ENCODE peak calls at places on chromosomes 6 and 20, in six cellular contexts. One of them, this sample, is unnamed.
A peak's percentile ranks its signal among the peaks of the same experiment; 100 is the strongest.

GRCh38 chr20:9514461-9515210 is at the start of gene LAMP5:
- DNase-seq in GM12878: no peak
- DNase-seq in HepG2: no peak
- DNase-seq in spleen: no peak
- DNase-seq in HCT116: no peak
- DNase-seq in suprapubic skin: no peak
- DNase-seq in this sample: no peak

GRCh38 chr20:50848846-50849673 is 54.2 kb downstream of the BCAS4 start:
- DNase-seq in HepG2: no peak
- DNase-seq in HCT116: no peak
- DNase-seq in suprapubic skin: no peak
- DNase-seq in spleen: no peak
- DNase-seq in GM12878: no peak
- DNase-seq in this sample: no peak

GRCh38 chr6:102853249-102853955 is 1459.9 kb downstream of the GRIK2 start:
- DNase-seq in GM12878: no peak
- DNase-seq in HCT116: no peak
- DNase-seq in HepG2: no peak
- DNase-seq in suprapubic skin: no peak
- DNase-seq in spleen: no peak
- DNase-seq in this sample: no peak

GRCh38 chr20:30921286-30922071 is 336.0 kb upstream of the DEFB115 start:
- DNase-seq in GM12878: no peak
- DNase-seq in suprapubic skin: no peak
- DNase-seq in HCT116: no peak
- DNase-seq in spleen: peak; percentile 49
- DNase-seq in HepG2: no peak
- DNase-seq in this sample: no peak

GRCh38 chr6:151413372-151414145 is 22.2 kb upstream of the ZBTB2 start:
- DNase-seq in GM12878: no peak
- DNase-seq in suprapubic skin: no peak
- DNase-seq in HCT116: no peak
- DNase-seq in spleen: no peak
- DNase-seq in HepG2: no peak
- DNase-seq in this sample: no peak

GRCh38 chr6:37602360-37602759 is 95.3 kb downstream of the MDGA1 start:
- DNase-seq in suprapubic skin: no peak
- DNase-seq in spleen: no peak
- DNase-seq in HepG2: no peak
- DNase-seq in GM12878: no peak
- DNase-seq in HCT116: no peak
- DNase-seq in this sample: no peak

GRCh38 chr6:95093154-95093553 is 484.2 kb upstream of the MANEA start:
- DNase-seq in suprapubic skin: no peak
- DNase-seq in HCT116: no peak
- DNase-seq in HepG2: no peak
- DNase-seq in GM12878: no peak
- DNase-seq in spleen: no peak
- DNase-seq in this sample: no peak

GRCh38 chr6:116556814-116557403 is 3.4 kb downstream of the CALHM4 start:
- DNase-seq in suprapubic skin: no peak
- DNase-seq in spleen: no peak
- DNase-seq in GM12878: no peak
- DNase-seq in HepG2: no peak
- DNase-seq in HCT116: no peak
- DNase-seq in this sample: no peak

GRCh38 chr6:109767961-109768360 is 76.9 kb downstream of the FIG4 start:
- DNase-seq in spleen: no peak
- DNase-seq in HepG2: no peak
- DNase-seq in GM12878: no peak
- DNase-seq in suprapubic skin: no peak
- DNase-seq in HCT116: no peak
- DNase-seq in this sample: no peak

GRCh38 chr6:125019873-125020272 is 57.6 kb downstream of the RNF217 start:
- DNase-seq in suprapubic skin: no peak
- DNase-seq in HepG2: no peak
- DNase-seq in GM12878: no peak
- DNase-seq in HCT116: no peak
- DNase-seq in spleen: no peak
- DNase-seq in this sample: no peak

GRCh38 chr6:20092071-20092566 is 120.2 kb downstream of the MBOAT1 start:
- DNase-seq in HCT116: peak; percentile 57
- DNase-seq in GM12878: peak; percentile 17
- DNase-seq in suprapubic skin: no peak
- DNase-seq in spleen: no peak
- DNase-seq in HepG2: peak; percentile 57
- DNase-seq in this sample: no peak

GRCh38 chr6:5099537-5099936 is 14.4 kb downstream of the PPP1R3G start:
- DNase-seq in suprapubic skin: peak; percentile 11
- DNase-seq in spleen: no peak
- DNase-seq in GM12878: no peak
- DNase-seq in HepG2: no peak
- DNase-seq in HCT116: peak; percentile 43
- DNase-seq in this sample: no peak

GRCh38 chr6:139265512-139266190 is 26.1 kb downstream of the TXLNB start:
- DNase-seq in HCT116: no peak
- DNase-seq in GM12878: no peak
- DNase-seq in spleen: no peak
- DNase-seq in suprapubic skin: no peak
- DNase-seq in HepG2: no peak
- DNase-seq in this sample: no peak

GRCh38 chr6:139271056-139271455 is 20.7 kb downstream of the TXLNB start:
- DNase-seq in HCT116: no peak
- DNase-seq in suprapubic skin: no peak
- DNase-seq in HepG2: no peak
- DNase-seq in GM12878: no peak
- DNase-seq in spleen: peak; percentile 82
- DNase-seq in this sample: no peak

GRCh38 chr6:139270249-139270648 is 21.5 kb downstream of the TXLNB start:
- DNase-seq in HepG2: no peak
- DNase-seq in HCT116: no peak
- DNase-seq in spleen: no peak
- DNase-seq in GM12878: no peak
- DNase-seq in suprapubic skin: no peak
- DNase-seq in this sample: no peak
- H3K27ac ChIP-seq in HepG2: no peak overlapping the region
- H3K27ac ChIP-seq in HCT116: no peak overlapping the region
- H3K27ac ChIP-seq in spleen: peak overlapping the region; percentile 66
- H3K27ac ChIP-seq in GM12878: peak overlapping the region; percentile 14
- H3K27ac ChIP-seq in suprapubic skin: no peak overlapping the region
- H3K27ac ChIP-seq in this sample: no peak overlapping the region

DNA sequence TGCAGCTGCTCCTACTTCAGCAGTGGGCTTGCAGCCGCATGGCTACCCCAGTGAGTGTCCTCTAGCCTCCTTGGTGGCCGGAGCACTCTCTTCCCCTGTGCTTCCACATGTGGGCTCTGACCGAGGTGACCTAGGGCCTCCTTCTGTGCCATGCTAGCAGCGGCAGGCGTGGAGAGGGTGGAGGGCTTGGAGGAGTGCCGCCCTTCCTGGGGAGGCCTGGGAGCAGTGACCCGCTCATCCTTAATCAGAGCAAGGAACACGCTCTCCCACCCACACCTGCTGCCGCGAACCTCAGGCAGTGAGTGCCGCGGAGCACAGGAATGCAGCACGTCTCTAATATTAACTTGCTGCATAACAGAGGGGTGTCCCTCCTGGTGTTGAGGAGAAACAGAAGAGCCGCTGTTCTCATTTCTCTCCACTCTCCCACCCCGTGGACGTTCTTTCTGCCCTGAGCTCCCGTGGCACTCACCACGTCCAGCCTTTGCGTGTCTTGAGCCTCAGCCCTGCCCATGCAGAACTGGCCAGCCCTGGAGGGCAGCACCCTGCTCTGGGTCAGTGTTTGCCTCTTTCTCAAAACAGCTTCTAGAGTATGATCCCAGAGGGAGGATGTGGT is 31.9 kb downstream of the DUSP22 start:
- DNase-seq in spleen: peak; percentile 83
- DNase-seq in suprapubic skin: no peak
- DNase-seq in GM12878: no peak
- DNase-seq in HepG2: no peak
- DNase-seq in HCT116: no peak
- DNase-seq in this sample: peak; percentile 68
- H3K4me1 ChIP-seq in spleen: peaks cover 62% of the 10 kb centered on the region
- H3K4me1 ChIP-seq in suprapubic skin: peaks cover 31% of the 10 kb centered on the region
- H3K4me1 ChIP-seq in GM12878: peaks cover 85% of the 10 kb centered on the region
- H3K4me1 ChIP-seq in HepG2: no peaks in the 10 kb centered on the region
- H3K4me1 ChIP-seq in HCT116: no peaks in the 10 kb centered on the region
- H3K4me1 ChIP-seq in this sample: peaks cover 23% of the 10 kb centered on the region

GRCh38 chr20:46681032-46681854 is 8.0 kb downstream of the TP53RK start:
- DNase-seq in GM12878: peak; percentile 27
- DNase-seq in HCT116: no peak
- DNase-seq in HepG2: peak; percentile 82
- DNase-seq in spleen: no peak
- DNase-seq in suprapubic skin: no peak
- DNase-seq in this sample: no peak
- TF ChIP-seq POLR2AphosphoS5 in GM12878: no peak
- TF ChIP-seq POLR2AphosphoS5 in HCT116: no peak
- TF ChIP-seq POLR2AphosphoS5 in HepG2: no peak
- TF ChIP-seq POLR2AphosphoS5 in spleen: no peak
- TF ChIP-seq POLR2AphosphoS5 in suprapubic skin: no peak
- TF ChIP-seq POLR2AphosphoS5 in this sample: no peak

GRCh38 chr20:58828141-58828540 is 22.6 kb downstream of the GNAS-AS1 start:
- DNase-seq in HCT116: no peak
- DNase-seq in GM12878: no peak
- DNase-seq in HepG2: no peak
- DNase-seq in spleen: no peak
- DNase-seq in suprapubic skin: no peak
- DNase-seq in this sample: no peak
- H3K27ac ChIP-seq in HCT116: no peak overlapping the region
- H3K27ac ChIP-seq in GM12878: no peak overlapping the region
- H3K27ac ChIP-seq in HepG2: no peak overlapping the region
- H3K27ac ChIP-seq in spleen: no peak overlapping the region
- H3K27ac ChIP-seq in suprapubic skin: no peak overlapping the region
- H3K27ac ChIP-seq in this sample: no peak overlapping the region

This sample was measured in sigmoid colon.